ENCODE peak calls at places on chromosomes 12 and 14, in four cellular contexts. C is H9, S is mesendoderm, K is IMR-90. N is an unnamed sample.

GRCh38 chr14:85529803-85530574 is at the start of gene FLRT2:
- DNase-seq in K (peak), C (peak), S (peak), N (peak)

GRCh38 chr14:34489324-34489723 is 27.3 kb upstream of the SPTSSA start:
- DNase-seq in S (no peak), C (no peak), K (peak), N (no peak)

GRCh38 chr12:59084758-59085383 is 164.6 kb upstream of the LRIG3 start:
- DNase-seq in K (peak), S (peak), C (peak), N (no peak)

GRCh38 chr12:47276253-47277070 is 196.7 kb upstream of the AMIGO2 start:
- DNase-seq in C (no peak), K (peak), S (no peak), N (no peak)

GRCh38 chr14:93729993-93730392 is 58.3 kb downstream of the PRIMA1 start:
- DNase-seq in S (no peak), K (no peak), C (no peak), N (no peak)

GRCh38 chr12:89051065-89051677 is 301.1 kb downstream of the DUSP6 start:
- DNase-seq in C (no peak), S (peak), K (peak), N (no peak)

GRCh38 chr12:39476894-39477293 is 34.0 kb upstream of the KIF21A start:
- DNase-seq in K (no peak), S (peak), C (no peak), N (no peak)

GRCh38 chr14:54603362-54603761 is 36.4 kb downstream of the SAMD4A start:
- DNase-seq in C (no peak), K (peak), S (no peak), N (no peak)

GRCh38 chr14:81432171-81432570 is 32.0 kb upstream of the STON2 start:
- DNase-seq in S (no peak), K (no peak), C (no peak), N (no peak)

GRCh38 chr12:121522962-121523361 is 57.9 kb downstream of the KDM2B start:
- DNase-seq in K (no peak), S (no peak), C (no peak), N (no peak)

GRCh38 chr14:33679025-33679424 is 271.8 kb downstream of the EGLN3 start:
- DNase-seq in K (no peak), C (no peak), S (no peak), N (no peak)

GRCh38 chr14:75630695-75631452 is 29.8 kb downstream of the ERG28 start:
- DNase-seq in C (peak), S (peak), K (no peak), N (peak)

GRCh38 chr12:53048780-53049401 is 974 bp upstream of the TNS2 start:
- DNase-seq in C (peak), K (peak), S (peak), N (no peak)

GRCh38 chr14:88639221-88639620 is 76.4 kb downstream of the ZC3H14 start:
- DNase-seq in K (no peak), C (no peak), S (no peak), N (no peak)

GRCh38 chr14:31092160-31092708 is 66.1 kb upstream of the STRN3 start:
- DNase-seq in C (no peak), S (no peak), K (no peak), N (no peak)
- H4K5ac ChIP-seq in C (no peak), S (no peak), K (peak), N (no peak)

GRCh38 chr14:71240154-71240553 is 332.9 kb downstream of the PCNX1 start:
- DNase-seq in C (no peak), K (no peak), S (no peak), N (no peak)
- H4K5ac ChIP-seq in C (no peak), K (peak), S (no peak), N (no peak)

GRCh38 chr14:98682031-98682430 is 590.0 kb downstream of the BCL11B start:
- DNase-seq in C (no peak), K (no peak), S (no peak), N (no peak)

GRCh38 chr14:98685725-98686124 is 586.3 kb downstream of the BCL11B start:
- DNase-seq in S (no peak), K (no peak), C (no peak), N (no peak)

GRCh38 chr14:98689936-98690335 is 582.1 kb downstream of the BCL11B start:
- DNase-seq in K (no peak), S (no peak), C (no peak), N (no peak)

GRCh38 chr14:98688446-98688845 is 583.6 kb downstream of the BCL11B start:
- DNase-seq in C (no peak), S (no peak), K (no peak), N (no peak)

GRCh38 chr14:98684486-98684885 is 587.5 kb downstream of the BCL11B start:
- DNase-seq in K (no peak), C (no peak), S (no peak), N (no peak)
- H4K5ac ChIP-seq in K (no peak), C (no peak), S (no peak), N (no peak)

GRCh38 chr12:110050927-110051326 is 2.6 kb upstream of the C12orf76 start:
- DNase-seq in C (no peak), K (no peak), S (no peak), N (no peak)
- H4K5ac ChIP-seq in C (no peak), K (no peak), S (no peak), N (no peak)

GRCh38 chr12:130966443-130967030 is 12.8 kb downstream of the ADGRD1 start:
- DNase-seq in S (no peak), K (no peak), C (no peak), N (no peak)
- H4K5ac ChIP-seq in S (no peak), K (no peak), C (no peak), N (no peak)

GRCh38 chr14:63833728-63834127 is 19.1 kb upstream of the SYNE2 start:
- DNase-seq in S (no peak), C (no peak), K (no peak), N (no peak)
- H4K5ac ChIP-seq in S (no peak), C (no peak), K (no peak), N (no peak)

GRCh38 chr12:110451263-110451662 is 1.1 kb upstream of the ARPC3 start:
- DNase-seq in K (no peak), S (no peak), C (no peak), N (no peak)
- H4K5ac ChIP-seq in K (no peak), S (no peak), C (no peak), N (no peak)

DNA sequence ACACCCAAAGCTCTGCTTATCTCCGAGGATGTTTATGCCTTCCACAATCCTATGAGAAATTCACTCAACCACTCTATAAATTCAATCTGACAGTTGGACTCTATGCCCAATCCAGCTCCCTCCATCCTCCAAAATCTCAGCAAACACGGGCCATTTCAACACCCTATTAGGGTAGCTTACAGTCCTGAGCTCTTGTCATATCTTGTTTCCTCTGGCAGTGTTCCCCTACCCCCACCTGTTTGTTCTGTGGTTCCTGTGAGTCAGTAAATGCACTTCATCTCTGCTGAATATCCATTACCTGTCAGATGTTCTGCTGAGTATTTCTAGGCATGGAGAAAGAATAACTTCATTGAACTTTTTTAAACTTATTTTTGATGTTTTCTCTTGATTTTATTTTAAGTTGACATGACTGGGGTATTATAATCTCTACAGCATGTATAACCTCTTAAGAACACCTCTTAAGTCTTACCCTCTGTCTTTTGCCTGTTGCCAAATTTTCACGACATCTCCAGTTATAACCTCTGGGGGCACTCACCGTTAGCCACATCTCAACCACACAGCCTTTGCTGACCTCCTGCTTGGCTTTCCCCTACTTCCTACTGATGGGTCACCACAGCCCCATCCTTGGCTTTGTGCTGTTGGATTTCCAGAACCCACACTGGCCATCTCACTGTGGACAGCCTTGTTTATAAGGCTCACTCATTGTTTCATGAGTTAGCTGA is 317.0 kb upstream of the TMPO start:
- DNase-seq in K (no peak), C (no peak), S (peak), N (no peak)
- H4K5ac ChIP-seq in K (no peak), C (no peak), S (no peak), N (no peak)

N was measured in H1.